ENCODE peak calls at places on chromosomes 13 and 19, in four cellular contexts. T is LoVo; L is stimulated activated CD4-positive, alpha-beta T cell treated with anti-CD3 and anti-CD28 coated beads, Interleukin-12 subunit alpha, Interleukin-12 subunit beta, amount 100 ng/mL, for 4 hours; A is NCI-H1417. C is an unnamed sample.

GRCh38 chr13:47933688-47934011 is 67.4 kb downstream of the SUCLA2 start:
- DNase-seq in T (no peak), L (no peak), A (no peak), C (no peak)

GRCh38 chr13:85140192-85140591 is 659.0 kb downstream of the SLITRK6 start:
- DNase-seq in T (no peak), L (no peak), A (no peak), C (no peak)

GRCh38 chr19:56367829-56368711 is 25.3 kb downstream of the ZNF582 start:
- DNase-seq in T (no peak), L (peak; percentile 71), A (peak; percentile 94), C (peak; percentile 95)

GRCh38 chr13:48511621-48512232 is 21.2 kb downstream of the RCBTB2 start:
- DNase-seq in T (no peak), L (no peak), A (no peak), C (no peak)

GRCh38 chr19:13476071-13476470 is 30.2 kb downstream of the CACNA1A start:
- DNase-seq in T (no peak), L (no peak), A (no peak), C (no peak)

GRCh38 chr13:82330499-82330898 is 1551.8 kb downstream of the SLITRK1 start:
- DNase-seq in T (peak; percentile 9), L (no peak), A (no peak), C (no peak)

GRCh38 chr19:47608908-47609879 is at the start of gene BICRA:
- DNase-seq in T (peak; percentile 80), L (peak; percentile 77), A (peak; percentile 86), C (peak; percentile 96)

GRCh38 chr19:55652311-55653078 is 2.3 kb upstream of the U2AF2 start:
- DNase-seq in T (no peak), L (no peak), A (no peak), C (peak; percentile 91)

GRCh38 chr19:38900816-38901215 is 1.0 kb downstream of the NFKBIB start:
- DNase-seq in T (no peak), L (no peak), A (no peak), C (no peak)

GRCh38 chr13:59790626-59791025 is 373.1 kb downstream of the DIAPH3 start:
- DNase-seq in T (no peak), L (no peak), A (no peak), C (no peak)

GRCh38 chr13:46382224-46382623 is 4.8 kb downstream of the RUBCNL start:
- DNase-seq in T (no peak), L (no peak), A (no peak), C (no peak)

GRCh38 chr13:106078191-106078590 is 457.3 kb downstream of the EFNB2 start:
- DNase-seq in T (no peak), L (no peak), A (no peak), C (no peak)

GRCh38 chr19:48812094-48812929 is 1.5 kb upstream of the BCAT2 start:
- DNase-seq in T (no peak), L (peak; percentile 62), A (peak; percentile 98), C (peak; percentile 91)

GRCh38 chr19:42352216-42352892 is 26.9 kb downstream of the MEGF8 start:
- DNase-seq in T (no peak), L (no peak), A (peak; percentile 94), C (no peak)

GRCh38 chr19:4374451-4375163 is 25.7 kb downstream of the SH3GL1 start:
- DNase-seq in T (peak; percentile 80), L (no peak), A (no peak), C (no peak)

GRCh38 chr13:67231481-67231940 is 1.4 kb upstream of the PCDH9 start:
- DNase-seq in T (no peak), L (no peak), A (peak; percentile 80), C (no peak)

GRCh38 chr13:84137292-84137691 is 255.0 kb upstream of the SLITRK1 start:
- DNase-seq in T (no peak), L (peak; percentile 12), A (no peak), C (peak; percentile 56)

GRCh38 chr13:24215007-24215633 is 54.6 kb downstream of the SPATA13 start:
- DNase-seq in T (no peak), L (no peak), A (no peak), C (no peak)

GRCh38 chr13:46759861-46760260 is 37.1 kb downstream of the ESD start:
- DNase-seq in T (no peak), L (no peak), A (no peak), C (no peak)

C was measured in spleen.